ENCODE peak calls at places on chromosomes 13 and 19, in nine cellular contexts. U is amygdala; H is endothelial cell; G is caudate nucleus; R is central memory CD4-positive, alpha-beta T cell; D is AG08395; J is endodermal cell; T is KBM-7; N is ovary. S is an unnamed sample.

GRCh38 chr13:94248454-94249233 is 230.8 kb downstream of the DCT start:
- DNase-seq in R (no peak), T (no peak), H (no peak), D (no peak), J (no peak), G (no peak), U (no peak), N (no peak), S (no peak)

GRCh38 chr19:17351815-17352435 is 14.6 kb downstream of the GTPBP3 start:
- DNase-seq in D (no peak), R (no peak), G (no peak), J (no peak), U (no peak), N (no peak), H (no peak), T (no peak), S (no peak)

GRCh38 chr19:49896863-49897621 is at the start of gene IL4I1:
- DNase-seq in G (no peak), T (peak), H (no peak), J (no peak), U (no peak), D (peak), R (peak), N (no peak), S (no peak)

GRCh38 chr13:71290963-71291937 is 575.8 kb downstream of the DACH1 start:
- DNase-seq in T (peak), U (no peak), H (no peak), J (no peak), N (peak), G (no peak), R (peak), D (peak), S (no peak)

GRCh38 chr19:4430760-4431159 is 26.8 kb downstream of the UBXN6 start:
- DNase-seq in T (peak), H (no peak), G (peak), U (no peak), D (no peak), R (no peak), J (no peak), N (no peak), S (no peak)

GRCh38 chr13:23651439-23651838 is 81.2 kb downstream of the TNFRSF19 start:
- DNase-seq in N (no peak), T (no peak), H (no peak), G (no peak), U (no peak), D (no peak), R (no peak), J (no peak), S (no peak)

GRCh38 chr19:13150187-13150918 is at the start of the genes IER2 and STX10:
- DNase-seq in G (peak), N (peak), U (peak), D (peak), T (peak), R (peak), J (peak), H (peak), S (peak)

GRCh38 chr19:53424968-53425597 is 6.7 kb upstream of the ZNF761 start:
- DNase-seq in T (peak), N (peak), J (peak), H (peak), R (peak), U (peak), G (peak), D (peak), S (peak)

GRCh38 chr13:107025991-107026390 is 458.1 kb upstream of the ARGLU1 start:
- DNase-seq in J (no peak), R (no peak), D (peak), G (no peak), H (no peak), N (no peak), T (no peak), U (no peak), S (no peak)

GRCh38 chr19:8476524-8476923 is 25.9 kb downstream of the PRAM1 start:
- DNase-seq in H (no peak), J (no peak), T (no peak), R (no peak), U (no peak), G (peak), D (no peak), N (no peak), S (no peak)

GRCh38 chr19:19653597-19654147 is 9.8 kb downstream of the ATP13A1 start:
- DNase-seq in T (no peak), R (no peak), G (no peak), D (no peak), J (no peak), H (no peak), U (no peak), N (no peak), S (no peak)

GRCh38 chr13:98345103-98345899 is 168.2 kb upstream of the RNF113B start:
- DNase-seq in G (peak), N (no peak), R (no peak), J (peak), U (no peak), D (no peak), H (no peak), T (no peak), S (no peak)

GRCh38 chr19:42226886-42227285 is 6.8 kb downstream of the ZNF526 start:
- DNase-seq in U (no peak), D (no peak), T (no peak), R (no peak), J (no peak), H (no peak), N (no peak), G (no peak), S (no peak)

GRCh38 chr19:4172861-4173473 is 9.4 kb downstream of the SIRT6 start:
- DNase-seq in N (peak), H (peak), R (peak), G (no peak), D (peak), U (no peak), J (peak), T (peak), S (no peak)

GRCh38 chr19:11165486-11166030 is 10.0 kb upstream of the SPC24 start:
- DNase-seq in D (no peak), G (no peak), R (no peak), H (no peak), U (no peak), T (no peak), J (no peak), N (no peak), S (no peak)

GRCh38 chr13:79108914-79109643 is 297.0 kb downstream of the RBM26 start:
- DNase-seq in R (no peak), H (no peak), U (no peak), N (no peak), G (no peak), J (no peak), D (no peak), T (no peak), S (no peak)

S was measured in C1 segment of cervical spinal cord.